ENCODE peak calls at places on chromosome 2, in seven cellular contexts. L is GM23338, Z is heart right ventricle, G is transverse colon, J is H1, W is sigmoid colon, B is fibroblast of lung. P is an unnamed sample. For H3K36me3, the result is how much of the 10 kb centered on the place peaks cover.

GRCh38 chr2:43086451-43087221 is 139.8 kb downstream of the ZFP36L2 start:
- DNase-seq in L (peak), Z (peak), G (peak), J (no peak), W (peak), B (peak), P (peak)

GRCh38 chr2:169010633-169011460 is 20.3 kb downstream of the ABCB11 start:
- DNase-seq in L (no peak), Z (no peak), G (no peak), J (no peak), W (no peak), B (no peak), P (no peak)

GRCh38 chr2:197090713-197091367 is 164.3 kb upstream of the PGAP1 start:
- DNase-seq in L (peak), Z (no peak), G (no peak), J (peak), W (no peak), B (no peak), P (no peak)

GRCh38 chr2:238123218-238123971 is 15.1 kb upstream of the KLHL30 start:
- DNase-seq in L (no peak), Z (no peak), G (no peak), J (no peak), W (no peak), B (no peak), P (no peak)

GRCh38 chr2:19158211-19158610 is 200.2 kb downstream of the OSR1 start:
- DNase-seq in L (no peak), Z (no peak), G (no peak), J (no peak), W (no peak), B (peak), P (no peak)

GRCh38 chr2:47211497-47212011 is 56.4 kb upstream of the STPG4 start:
- DNase-seq in L (no peak), Z (peak), G (no peak), J (no peak), W (no peak), B (no peak), P (no peak)

GRCh38 chr2:190996338-190996946 is 17.5 kb downstream of the STAT1 start:
- DNase-seq in L (peak), Z (no peak), G (no peak), J (peak), W (no peak), B (peak), P (no peak)

GRCh38 chr2:212923393-212923792 is 228.0 kb downstream of the IKZF2 start:
- DNase-seq in L (no peak), Z (no peak), G (no peak), J (no peak), W (no peak), B (no peak), P (no peak)

GRCh38 chr2:172698041-172698863 is 37.4 kb upstream of the RAPGEF4 start:
- DNase-seq in L (no peak), Z (no peak), G (no peak), J (no peak), W (no peak), B (peak), P (no peak)

GRCh38 chr2:70861774-70862644 is 26.4 kb upstream of the CD207 start:
- DNase-seq in L (peak), Z (peak), G (peak), J (peak), W (peak), B (peak), P (peak)

GRCh38 chr2:67309281-67309680 is 87.9 kb upstream of the ETAA1 start:
- DNase-seq in L (no peak), Z (no peak), G (no peak), J (no peak), W (no peak), B (peak), P (no peak)

GRCh38 chr2:3492951-3493609 is 26.3 kb downstream of the ADI1 start:
- DNase-seq in L (no peak), Z (no peak), G (no peak), J (no peak), W (no peak), B (peak), P (peak)

GRCh38 chr2:145404690-145405089 is 884.8 kb upstream of the ZEB2 start:
- DNase-seq in L (no peak), Z (no peak), G (no peak), J (no peak), W (no peak), B (no peak), P (no peak)

GRCh38 chr2:17309741-17310339 is 208.4 kb downstream of the RAD51AP2 start:
- DNase-seq in L (peak), Z (no peak), G (peak), J (no peak), W (no peak), B (peak), P (no peak)

GRCh38 chr2:110748489-110748867 is 16.1 kb downstream of the ACOXL start:
- DNase-seq in L (no peak), Z (no peak), G (peak), J (no peak), W (no peak), B (no peak), P (no peak)

GRCh38 chr2:1804251-1804855 is 60.0 kb upstream of the PXDN start:
- DNase-seq in L (no peak), Z (no peak), G (no peak), J (no peak), W (peak), B (no peak), P (no peak)

GRCh38 chr2:224069172-224069571 is 30.1 kb upstream of the SERPINE2 start:
- DNase-seq in L (no peak), Z (peak), G (no peak), J (no peak), W (no peak), B (no peak), P (no peak)

GRCh38 chr2:37501121-37501520 is 156.7 kb downstream of the QPCT start:
- DNase-seq in L (no peak), Z (no peak), G (no peak), J (no peak), W (no peak), B (no peak), P (no peak)

GRCh38 chr2:42614838-42615237 is 46.4 kb downstream of the MTA3 start:
- DNase-seq in L (no peak), Z (no peak), G (peak), J (no peak), W (no peak), B (no peak), P (no peak)

GRCh38 chr2:14628906-14629305 is 3.6 kb upstream of the LRATD1 start:
- DNase-seq in L (no peak), Z (no peak), G (peak), J (no peak), W (no peak), B (no peak), P (no peak)

GRCh38 chr2:72827999-72828646 is 2.3 kb upstream of the EXOC6B start:
- DNase-seq in L (no peak), Z (no peak), G (no peak), J (no peak), W (no peak), B (peak), P (no peak)

GRCh38 chr2:216069028-216069427 is 12.6 kb downstream of the PECR start:
- DNase-seq in L (no peak), Z (no peak), G (no peak), J (no peak), W (no peak), B (no peak), P (no peak)

GRCh38 chr2:206230060-206230890 is 44.2 kb upstream of the ZDBF2 start:
- DNase-seq in L (peak), Z (no peak), G (no peak), J (peak), W (no peak), B (no peak), P (no peak)

GRCh38 chr2:200778038-200778437 is 33.7 kb upstream of the BZW1 start:
- DNase-seq in L (no peak), Z (no peak), G (no peak), J (no peak), W (no peak), B (no peak), P (no peak)

GRCh38 chr2:82641781-82642180 is 1817.3 kb downstream of the SUCLG1 start:
- DNase-seq in L (no peak), Z (no peak), G (no peak), J (no peak), W (no peak), B (no peak), P (no peak)

GRCh38 chr2:113977060-113977659 is 87.3 kb downstream of the ACTR3 start:
- DNase-seq in L (no peak), Z (no peak), G (no peak), J (no peak), W (no peak), B (no peak), P (no peak)

GRCh38 chr2:48107326-48107925 is 201.1 kb upstream of the FBXO11 start:
- DNase-seq in L (peak), Z (no peak), G (no peak), J (no peak), W (no peak), B (peak), P (no peak)

GRCh38 chr2:64770137-64770780 is 116.5 kb upstream of the SERTAD2 start:
- DNase-seq in L (no peak), Z (no peak), G (no peak), J (no peak), W (no peak), B (peak), P (no peak)

GRCh38 chr2:12352891-12353290 is 363.8 kb upstream of the TRIB2 start:
- DNase-seq in L (no peak), Z (no peak), G (no peak), J (no peak), W (no peak), B (peak), P (no peak)

GRCh38 chr2:175726213-175726612 is 275.9 kb downstream of the LNPK start:
- DNase-seq in L (no peak), Z (no peak), G (no peak), J (no peak), W (no peak), B (peak), P (no peak)

GRCh38 chr2:161283926-161284325 is 24.3 kb upstream of the PSMD14 start:
- DNase-seq in L (no peak), Z (no peak), G (no peak), J (no peak), W (no peak), B (no peak), P (no peak)

GRCh38 chr2:71830497-71831207 is 317.0 kb downstream of the CYP26B1 start:
- DNase-seq in L (no peak), Z (no peak), G (no peak), J (no peak), W (no peak), B (peak), P (no peak)

GRCh38 chr2:169528271-169528701 is 18.8 kb downstream of the KLHL41 start:
- DNase-seq in L (peak), Z (peak), G (peak), J (peak), W (peak), B (peak), P (peak)

GRCh38 chr2:10497797-10498251 is 49.7 kb upstream of the ODC1 start:
- DNase-seq in L (no peak), Z (no peak), G (peak), J (peak), W (no peak), B (peak), P (no peak)

GRCh38 chr2:10847008-10847407 is 34.4 kb upstream of the PDIA6 start:
- DNase-seq in L (no peak), Z (peak), G (no peak), J (no peak), W (no peak), B (no peak), P (no peak)

GRCh38 chr2:27086090-27086721 is 366 bp upstream of the KHK start:
- DNase-seq in L (peak), Z (peak), G (peak), J (peak), W (peak), B (peak), P (peak)

GRCh38 chr2:96888082-96889011 is 18.5 kb upstream of the SEMA4C start:
- DNase-seq in L (no peak), Z (no peak), G (peak), J (no peak), W (peak), B (no peak), P (no peak)

GRCh38 chr2:48412409-48413259 is 117.3 kb upstream of the STON1 start:
- DNase-seq in L (no peak), Z (no peak), G (no peak), J (no peak), W (no peak), B (peak), P (no peak)

GRCh38 chr2:138182913-138183312 is 218.6 kb downstream of the HNMT start:
- DNase-seq in L (no peak), Z (no peak), G (no peak), J (no peak), W (no peak), B (peak), P (no peak)

GRCh38 chr2:58571181-58571852 is 330.2 kb upstream of the FANCL start:
- DNase-seq in L (peak), Z (no peak), G (peak), J (peak), W (no peak), B (peak), P (no peak)

GRCh38 chr2:120750488-120751210 is 15.0 kb downstream of the GLI2 start:
- DNase-seq in L (no peak), Z (no peak), G (no peak), J (peak), W (peak), B (no peak), P (peak)

GRCh38 chr2:120751553-120751952 is 15.9 kb downstream of the GLI2 start:
- DNase-seq in L (no peak), Z (no peak), G (no peak), J (no peak), W (no peak), B (peak), P (no peak)

GRCh38 chr2:120748741-120749140 is 13.1 kb downstream of the GLI2 start:
- DNase-seq in L (no peak), Z (no peak), G (no peak), J (no peak), W (no peak), B (no peak), P (no peak)

GRCh38 chr2:120748310-120748709 is 12.6 kb downstream of the GLI2 start:
- DNase-seq in L (no peak), Z (no peak), G (no peak), J (no peak), W (no peak), B (no peak), P (no peak)

DNA sequence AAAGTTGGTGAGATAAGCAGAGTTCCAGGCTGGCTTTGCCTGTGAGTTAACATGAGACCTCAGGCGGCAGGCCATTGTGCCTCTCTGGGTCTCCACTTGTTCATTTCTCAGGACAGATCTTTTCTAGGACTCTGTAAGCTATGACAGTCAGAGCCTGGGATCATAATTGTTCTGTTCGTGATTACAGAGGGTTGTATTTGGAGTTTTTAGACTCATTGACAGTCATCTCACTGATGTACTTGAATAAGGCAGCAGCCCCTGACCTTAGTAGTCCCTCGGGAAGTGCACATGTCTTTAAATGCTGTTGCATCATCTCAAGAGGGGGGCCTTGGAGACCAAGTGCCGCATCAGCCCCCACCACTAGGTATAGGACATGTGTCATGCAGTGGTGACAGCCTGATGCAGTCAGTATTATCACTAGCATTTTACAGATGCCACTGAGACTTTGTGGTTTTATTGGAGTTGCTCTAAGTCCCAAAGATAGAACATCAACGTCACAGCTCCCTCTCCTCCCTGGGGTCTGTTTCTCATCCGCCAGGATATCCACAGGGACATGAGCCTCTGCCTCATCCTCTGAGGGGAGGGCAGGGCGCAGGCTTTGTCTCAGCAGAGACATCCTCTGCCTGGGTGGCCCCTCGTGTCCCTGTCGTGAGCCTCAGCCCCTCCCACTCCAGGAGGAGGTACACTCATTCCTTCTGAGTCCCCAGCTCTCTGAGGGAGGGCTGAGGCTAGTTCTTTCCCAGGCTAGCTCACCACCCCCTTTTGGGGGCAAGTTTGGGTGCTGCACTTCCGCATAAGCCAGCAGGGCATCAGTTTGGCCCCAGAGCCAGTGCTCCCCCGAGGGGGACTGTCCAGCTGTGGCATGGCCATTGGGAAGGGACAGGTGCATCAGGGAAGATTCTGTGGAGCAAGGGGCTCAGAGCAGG is 14.1 kb downstream of the GLI2 start:
- DNase-seq in L (no peak), Z (no peak), G (no peak), J (peak), W (peak), B (no peak), P (no peak)
- H3K27ac ChIP-seq in L (peak), Z (peak), G (no peak), J (no peak), W (no peak), B (no peak), P (no peak)

DNA sequence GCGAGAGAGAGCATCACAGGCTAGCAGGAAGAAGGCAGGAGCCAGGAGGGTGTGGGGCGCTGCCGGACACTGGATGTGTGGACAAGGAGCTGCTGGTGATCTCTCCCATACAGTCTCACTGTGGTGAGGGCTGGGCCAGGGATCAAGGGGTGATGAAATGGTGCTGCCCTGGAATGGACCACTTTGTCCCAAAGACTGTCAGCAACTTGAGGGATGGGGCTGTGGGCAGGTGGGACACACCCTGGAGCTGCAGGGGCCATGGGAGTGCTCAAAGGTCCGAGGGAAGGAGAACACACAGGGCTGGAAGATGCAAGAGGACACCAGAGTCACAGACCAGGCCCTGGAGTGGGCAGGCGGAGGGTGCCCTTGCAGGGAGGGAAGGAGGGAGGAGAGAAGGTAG is 38.0 kb downstream of the COA5 start:
- DNase-seq in L (no peak), Z (no peak), G (no peak), J (no peak), W (peak), B (no peak), P (no peak)
- H3K36me3 ChIP-seq in L (under half), Z (under half), G (under half), J (under half), W (half or more), B (under half), P (half or more)

GRCh38 chr2:148829618-148830017 is 45.4 kb upstream of the KIF5C start:
- DNase-seq in L (peak), Z (no peak), G (no peak), J (no peak), W (no peak), B (no peak), P (no peak)
- TF ChIP-seq CTCF in L (peak), Z (no peak), G (no peak), J (no peak), W (no peak), B (no peak), P (no peak)

DNA sequence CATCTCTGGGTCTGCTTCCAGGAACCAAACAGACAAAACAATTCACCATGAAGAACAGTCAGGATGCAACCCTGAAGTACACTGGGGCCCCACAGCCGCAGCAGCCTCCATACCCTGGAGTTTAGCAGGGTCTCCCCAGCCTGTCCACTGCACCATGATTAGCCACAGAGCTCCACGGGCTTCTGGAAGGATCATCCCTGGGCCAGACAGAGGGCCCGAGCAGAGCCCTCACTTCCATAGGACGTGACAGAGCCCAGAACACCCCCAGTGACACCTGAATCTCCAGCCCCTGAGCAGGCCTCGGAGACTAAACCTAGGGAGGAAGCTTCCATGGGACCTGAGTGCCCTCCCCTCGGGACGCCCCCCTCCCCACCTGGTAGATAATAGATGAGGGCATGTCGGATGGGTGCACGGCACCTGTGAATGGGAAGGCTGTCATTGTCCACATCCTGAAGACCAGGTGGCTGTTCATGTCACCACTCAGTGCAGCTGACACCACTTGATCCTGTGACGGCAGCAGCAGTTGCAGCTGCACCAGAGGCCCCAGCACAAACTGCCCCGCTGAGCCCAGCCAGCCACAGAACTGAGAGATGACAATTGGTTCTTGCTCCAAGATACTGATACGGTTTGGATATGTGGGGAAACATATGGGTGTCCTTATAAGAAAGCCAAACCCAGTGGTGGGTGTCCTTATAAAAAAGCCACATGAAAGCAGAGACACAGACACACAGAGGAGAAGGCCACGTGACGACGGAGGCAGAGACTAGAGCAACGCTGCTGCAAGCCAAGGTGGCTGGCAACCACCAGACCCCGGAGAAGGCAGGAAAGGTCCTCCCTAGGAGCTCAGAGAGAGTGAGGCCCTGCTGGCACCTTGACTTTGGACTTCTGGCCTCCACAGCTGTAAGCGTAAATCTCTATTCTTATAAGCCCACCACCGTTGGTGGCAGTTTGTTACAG is 23.2 kb downstream of the KIF1A start:
- DNase-seq in L (no peak), Z (no peak), G (no peak), J (no peak), W (peak), B (no peak), P (no peak)
- H3K27ac ChIP-seq in L (no peak), Z (no peak), G (no peak), J (no peak), W (no peak), B (no peak), P (no peak)